ENCODE peak calls at places on chromosomes 11 and 22, in five cellular contexts. T, R, W, L and S are unnamed samples.

GRCh38 chr11:19394525-19395016 is 153.8 kb upstream of the E2F8 start:
- DNase-seq in T (no peak), L (no peak), R (no peak), W (no peak), S (no peak)

GRCh38 chr22:19565921-19566598 is 41.9 kb upstream of the CLDN5 start:
- DNase-seq in L (no peak), R (no peak), W (no peak), T (no peak), S (no peak)

GRCh38 chr11:45093761-45094455 is 52.5 kb upstream of the PRDM11 start:
- DNase-seq in W (no peak), L (no peak), T (no peak), R (peak), S (no peak)

GRCh38 chr11:47333886-47334443 is 18.5 kb downstream of the MYBPC3 start:
- DNase-seq in L (no peak), W (no peak), T (no peak), R (no peak), S (no peak)

GRCh38 chr11:132312616-132313210 is 942.3 kb downstream of the NTM start:
- DNase-seq in R (peak), L (peak), W (no peak), T (peak), S (no peak)

GRCh38 chr11:128757886-128758612 is 64.2 kb downstream of the FLI1 start:
- DNase-seq in W (no peak), R (no peak), L (no peak), T (no peak), S (no peak)

GRCh38 chr11:63520606-63521170 is 14.8 kb downstream of the LGALS12 start:
- DNase-seq in R (no peak), T (no peak), L (no peak), W (no peak), S (no peak)

GRCh38 chr11:75380716-75381420 is 18.4 kb upstream of the RPS3 start:
- DNase-seq in L (peak), W (peak), R (no peak), T (no peak), S (no peak)

GRCh38 chr11:130448416-130449068 is at the start of gene ADAMTS15:
- DNase-seq in T (peak), L (peak), W (peak), R (peak), S (no peak)

GRCh38 chr22:20036535-20037392 is 15.9 kb downstream of the TANGO2 start:
- DNase-seq in R (no peak), T (no peak), L (no peak), W (no peak), S (no peak)

GRCh38 chr22:46922037-46922436 is 159.6 kb downstream of the TBC1D22A start:
- DNase-seq in R (no peak), L (no peak), W (no peak), T (no peak), S (no peak)

GRCh38 chr11:33910261-33910959 is 18.5 kb upstream of the LMO2 start:
- DNase-seq in T (no peak), R (no peak), L (no peak), W (no peak), S (no peak)

GRCh38 chr22:38028344-38029130 is 28.7 kb upstream of the PICK1 start:
- DNase-seq in W (no peak), L (peak), T (no peak), R (peak), S (no peak)

GRCh38 chr11:19220903-19221682 is 19.3 kb upstream of the CSRP3 start:
- DNase-seq in W (no peak), R (no peak), T (no peak), L (no peak), S (no peak)

GRCh38 chr11:60777572-60777971 is 7.6 kb upstream of the MS4A10 start:
- DNase-seq in W (no peak), T (no peak), L (no peak), R (no peak), S (peak)

GRCh38 chr11:2708757-2709281 is 9.0 kb upstream of the KCNQ1OT1 start:
- DNase-seq in L (no peak), R (no peak), T (no peak), W (no peak), S (peak)

GRCh38 chr11:1293619-1294015 is 15.8 kb downstream of the TOLLIP start:
- DNase-seq in W (no peak), R (peak), T (no peak), L (no peak), S (peak)

GRCh38 chr22:45462034-45462655 is 40.5 kb upstream of the FBLN1 start:
- DNase-seq in L (peak), R (peak), W (no peak), T (peak), S (no peak)

GRCh38 chr22:19483481-19484244 is 3.9 kb downstream of the CDC45 start:
- DNase-seq in T (no peak), L (no peak), W (no peak), R (no peak), S (no peak)

GRCh38 chr11:32847511-32847910 is 17.8 kb downstream of the PRRG4 start:
- DNase-seq in W (no peak), R (no peak), L (no peak), T (no peak), S (no peak)

GRCh38 chr11:35013514-35014191 is 97.2 kb downstream of the PDHX start:
- DNase-seq in W (no peak), R (no peak), T (no peak), L (no peak), S (no peak)

GRCh38 chr11:110433393-110434333 is 3.9 kb downstream of the FDX1 start:
- DNase-seq in T (no peak), W (no peak), R (no peak), L (no peak), S (no peak)
- TF ChIP-seq CTCF in T (peak), W (peak), R (peak), L (peak), S (peak)

DNA sequence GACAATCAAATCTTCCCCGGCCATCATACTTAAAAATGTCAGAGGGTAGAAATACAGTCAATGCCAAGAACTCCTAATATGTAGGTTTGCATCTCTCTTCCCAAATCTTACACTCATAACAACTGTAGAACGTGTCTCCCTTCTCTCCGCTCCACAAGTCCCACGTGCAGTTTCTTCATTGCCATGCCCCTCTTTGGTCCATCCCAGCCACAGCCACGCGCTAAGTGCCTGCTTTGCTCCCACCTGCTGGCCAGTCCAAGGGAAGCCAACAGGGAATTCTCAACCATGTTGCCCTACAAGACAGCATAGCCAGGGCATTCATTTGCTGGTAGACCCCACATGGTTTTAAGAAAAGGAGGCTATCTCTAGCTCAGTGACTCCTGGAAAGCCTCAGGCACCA is 420.6 kb upstream of the ISX start:
- DNase-seq in W (no peak), L (peak), T (peak), R (peak), S (no peak)
- TF ChIP-seq CTCF in W (no peak), L (no peak), T (no peak), R (peak), S (no peak)

GRCh38 chr11:70483077-70483861 is 84.9 kb downstream of the CTTN start:
- DNase-seq in W (no peak), R (peak), T (no peak), L (peak), S (no peak)
- TF ChIP-seq CTCF in W (no peak), R (peak), T (no peak), L (peak), S (peak)

GRCh38 chr22:41688365-41689211 is at the start of gene SNU13:
- DNase-seq in R (peak), W (peak), T (peak), L (peak), S (peak)
- TF ChIP-seq CTCF in R (no peak), W (no peak), T (no peak), L (no peak), S (no peak)

DNA sequence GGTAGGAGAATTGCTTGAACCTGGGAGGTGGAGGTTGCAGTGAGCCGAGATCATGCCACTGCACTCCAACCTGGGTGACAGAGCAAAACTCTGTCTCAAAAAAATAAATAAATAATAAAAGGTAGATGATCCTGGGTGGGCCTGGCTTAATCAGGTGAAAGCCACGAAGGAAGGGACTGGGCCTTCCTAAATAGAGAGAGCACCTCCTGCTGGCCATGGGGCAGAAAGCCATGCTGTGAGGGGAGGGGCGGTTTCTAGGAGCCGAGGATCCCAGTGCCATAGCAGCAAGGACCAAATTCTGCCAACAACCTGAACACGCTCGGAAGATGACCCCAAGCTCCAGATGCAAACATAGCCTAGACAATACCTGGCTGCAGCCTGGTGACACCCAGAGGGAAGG is 24.5 kb upstream of the DGKZ start:
- DNase-seq in R (peak), W (no peak), T (peak), L (no peak), S (no peak)
- TF ChIP-seq CTCF in R (peak), W (no peak), T (peak), L (peak), S (peak)

DNA sequence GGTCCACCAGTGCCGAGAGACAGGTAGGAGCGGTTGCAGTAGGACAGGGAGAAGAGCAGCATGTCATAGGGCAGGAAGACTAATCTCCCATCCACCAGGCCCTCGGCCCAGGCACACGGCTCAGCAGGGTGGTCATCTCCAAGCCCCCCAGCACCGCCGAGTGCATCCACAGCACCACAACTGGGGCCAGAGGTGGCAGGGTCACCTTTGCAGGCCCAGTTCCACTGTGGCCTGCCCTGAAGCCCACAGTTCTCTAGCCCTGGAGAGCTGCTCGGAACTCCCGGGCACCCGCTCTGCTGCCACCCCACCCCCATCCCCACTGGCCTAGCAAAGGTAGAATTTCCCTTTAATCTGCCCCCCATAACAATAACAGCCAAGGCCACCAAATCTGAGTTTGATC is 49.1 kb upstream of the LRRC32 start:
- DNase-seq in L (no peak), T (no peak), R (no peak), W (no peak), S (no peak)
- TF ChIP-seq CTCF in L (no peak), T (no peak), R (no peak), W (no peak), S (no peak)

GRCh38 chr22:41366323-41367014 is 15.3 kb upstream of the TEF start:
- DNase-seq in R (no peak), W (no peak), L (no peak), T (no peak), S (no peak)

GRCh38 chr22:41369089-41369745 is 12.5 kb upstream of the TEF start:
- DNase-seq in R (no peak), W (peak), L (no peak), T (no peak), S (no peak)

GRCh38 chr22:41368543-41368817 is 13.3 kb upstream of the TEF start:
- DNase-seq in W (no peak), R (no peak), L (no peak), T (no peak), S (no peak)

GRCh38 chr22:41367039-41367679 is 14.6 kb upstream of the TEF start:
- DNase-seq in L (peak), W (peak), T (peak), R (peak), S (peak)

DNA sequence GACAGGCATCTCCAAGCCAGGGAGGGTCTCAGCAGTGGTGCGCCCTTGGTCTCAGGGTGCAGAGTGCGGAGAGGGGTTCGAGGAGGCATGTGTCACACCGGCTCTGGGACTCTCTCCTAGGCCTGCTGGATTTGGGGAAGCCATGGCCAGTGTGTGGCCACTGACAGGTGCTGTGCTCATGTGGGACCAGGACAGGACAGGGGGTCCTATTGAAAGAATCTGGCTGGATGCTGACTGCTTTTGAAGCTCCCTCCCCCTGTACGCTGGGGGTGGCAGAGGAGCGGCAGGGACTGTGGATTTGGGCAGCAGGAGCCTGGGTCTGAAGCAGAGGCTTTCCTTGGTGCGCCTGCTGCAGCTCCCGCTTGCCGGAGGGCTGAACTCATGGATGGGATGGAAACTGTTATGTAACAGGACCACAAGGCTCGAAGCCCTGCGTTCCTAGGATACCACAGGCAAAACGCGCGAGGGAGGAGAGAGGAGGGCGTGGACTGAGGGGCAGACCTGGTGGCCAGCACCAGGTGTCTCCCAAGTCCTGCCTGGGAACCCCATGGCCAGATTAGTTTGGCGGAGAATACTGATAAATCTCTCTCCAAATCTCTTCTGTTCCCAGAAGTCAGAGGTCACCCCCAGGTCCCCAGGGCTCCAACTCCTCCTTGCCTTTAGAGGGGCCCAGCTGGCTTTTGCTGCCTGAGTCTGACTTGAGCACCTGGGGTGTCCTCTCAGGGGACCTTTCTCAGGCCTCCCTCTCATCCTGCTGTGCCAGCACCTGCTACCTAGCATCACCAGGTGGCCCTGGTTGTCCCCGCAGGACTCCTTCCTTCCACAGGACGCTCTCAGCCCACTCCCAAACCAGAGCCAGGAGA is 13.8 kb upstream of the TEF start:
- DNase-seq in R (no peak), T (no peak), W (peak), L (no peak), S (no peak)
- TF ChIP-seq CTCF in R (no peak), T (no peak), W (no peak), L (no peak), S (peak)

GRCh38 chr22:21652010-21652546 is 10.0 kb downstream of the SDF2L1 start:
- DNase-seq in W (no peak), R (peak), L (peak), T (peak), S (peak)
- TF ChIP-seq CTCF in W (no peak), R (no peak), L (no peak), T (no peak), S (no peak)

DNA sequence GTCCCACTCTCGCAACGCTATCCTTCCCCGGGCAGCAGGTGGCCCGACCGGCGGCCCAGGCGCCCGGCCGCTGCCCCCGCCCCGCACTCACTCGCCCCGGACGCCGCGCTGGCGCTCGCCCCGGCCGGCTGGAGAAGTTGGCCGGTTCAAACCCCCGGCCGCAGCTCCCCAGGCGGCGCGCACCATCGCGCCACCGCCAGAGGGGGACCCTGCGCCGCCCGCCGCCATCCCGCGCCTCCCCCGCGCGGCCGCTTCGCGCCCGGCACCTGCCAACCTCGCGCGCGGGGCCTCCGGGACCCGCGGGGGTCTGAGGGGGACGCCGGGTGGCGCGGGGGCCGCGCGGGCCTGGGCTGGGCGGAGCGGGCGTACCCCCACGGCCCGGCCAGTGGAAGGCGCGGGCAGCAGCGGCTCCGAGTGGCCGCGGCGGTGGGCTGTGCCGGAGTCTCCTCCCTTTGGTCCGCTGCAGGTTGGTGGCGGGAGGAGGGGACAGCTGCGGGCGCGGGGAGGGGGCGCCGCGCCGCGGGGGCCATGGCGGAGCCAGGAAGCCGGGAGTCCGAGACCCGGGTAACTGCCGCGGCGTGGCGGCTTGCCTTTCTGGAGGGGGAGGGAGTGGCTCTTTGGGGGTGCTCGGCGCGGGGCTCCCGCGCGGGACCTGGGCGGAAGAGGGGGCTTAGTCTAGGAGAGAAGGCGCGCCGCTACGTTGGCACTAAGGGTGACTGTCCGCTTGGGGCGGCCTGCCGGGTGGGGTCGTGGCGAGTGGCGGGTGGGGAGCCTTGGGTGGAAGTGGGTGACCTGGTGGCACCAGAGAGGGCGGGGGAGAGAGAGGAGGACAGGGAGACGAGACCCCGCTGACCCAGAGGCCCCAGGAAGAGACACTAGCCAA is at the start of the genes MPST and TST:
- DNase-seq in L (peak), T (peak), R (peak), W (peak), S (no peak)
- TF ChIP-seq CTCF in L (no peak), T (no peak), R (peak), W (no peak), S (peak)

DNA sequence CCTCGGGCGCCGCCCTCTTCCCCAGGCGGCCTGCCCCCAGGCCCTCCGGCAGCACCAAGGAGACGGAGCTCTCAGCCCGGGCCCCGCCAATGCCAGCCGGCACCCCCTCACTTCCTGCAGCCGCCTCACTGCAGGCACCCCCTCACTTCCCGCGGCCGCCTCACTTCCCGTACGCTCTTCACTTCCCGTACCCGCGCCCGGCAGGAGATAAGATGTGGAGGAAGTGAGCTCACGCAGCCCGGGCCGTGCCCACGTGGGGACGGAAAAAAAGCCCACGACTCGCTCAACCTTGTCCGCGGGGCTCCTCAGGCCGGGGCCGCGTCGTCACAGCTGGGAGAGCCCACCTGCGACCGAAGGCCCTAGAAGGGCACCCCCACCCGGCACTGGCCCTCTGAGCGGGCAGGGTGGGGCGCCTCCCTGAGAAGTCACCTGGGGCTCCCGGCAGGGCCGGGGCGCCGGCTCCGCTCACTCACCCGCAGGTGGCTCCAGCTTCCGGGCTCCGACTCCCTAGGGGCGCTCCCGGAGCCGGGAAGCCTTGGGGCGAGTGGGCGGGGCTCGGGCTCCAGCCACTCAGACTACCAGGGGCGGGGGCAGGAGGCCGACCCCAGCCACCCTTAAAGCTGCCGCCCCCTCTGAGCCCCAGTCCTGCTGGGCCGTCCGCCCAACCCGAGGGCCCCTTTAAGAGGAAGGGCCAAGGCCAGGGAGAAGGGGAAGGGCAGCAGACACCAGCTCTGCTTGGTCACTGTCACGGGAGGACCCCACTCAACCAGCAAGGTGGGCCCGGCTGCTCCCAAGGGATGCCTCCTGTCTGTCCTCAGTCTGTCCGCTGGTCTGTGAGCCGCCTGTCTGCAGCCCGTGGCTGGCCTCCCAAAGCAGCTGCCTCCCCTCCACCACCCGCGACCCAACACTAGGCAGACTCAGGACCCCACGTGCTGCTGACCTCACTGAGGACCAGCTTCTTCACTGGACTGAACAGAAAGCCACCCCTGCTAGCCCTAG is 31.4 kb downstream of the PISD start:
- DNase-seq in R (peak), W (peak), L (peak), T (peak), S (no peak)
- TF ChIP-seq CTCF in R (peak), W (no peak), L (no peak), T (no peak), S (peak)